ENCODE peak calls at places on chromosome 1, in ten cellular contexts. S is HuH-7, Y is substantia nigra, W is AG08395, D is neuronal stem cell, P is left colon, J is gastrocnemius medialis, Q is hippocampal formation, G is NCI-H460, N is HT1080. Z is an unnamed sample.

GRCh38 chr1:114352797-114353196 is 158.2 kb downstream of the TRIM33 start:
- DNase-seq in N (no peak), W (peak), G (no peak), Q (no peak), Y (no peak), S (no peak), J (no peak), P (no peak), D (no peak), Z (peak)

GRCh38 chr1:8554956-8555534 is 237.1 kb downstream of the SLC45A1 start:
- DNase-seq in G (no peak), D (no peak), J (no peak), Q (no peak), P (no peak), W (peak), N (peak), Y (no peak), S (no peak), Z (no peak)

GRCh38 chr1:32077451-32077850 is 4.7 kb downstream of the TMEM39B start:
- DNase-seq in W (no peak), J (no peak), S (no peak), Y (no peak), D (no peak), Q (no peak), P (no peak), G (no peak), N (no peak), Z (no peak)

GRCh38 chr1:48853006-48853405 is 76.3 kb upstream of the BEND5 start:
- DNase-seq in N (peak), S (no peak), G (no peak), D (no peak), P (no peak), J (no peak), Y (no peak), Q (no peak), W (peak), Z (no peak)

GRCh38 chr1:206568779-206569352 is 43.4 kb downstream of the EIF2D start:
- DNase-seq in P (no peak), N (no peak), J (no peak), Q (no peak), D (no peak), G (no peak), W (no peak), Y (no peak), S (no peak), Z (no peak)

GRCh38 chr1:19645544-19646252 is 1.6 kb downstream of the NBL1 start:
- DNase-seq in W (peak), G (no peak), J (no peak), D (no peak), P (no peak), N (no peak), S (no peak), Y (no peak), Q (no peak), Z (no peak)

GRCh38 chr1:197391303-197392226 is 123.5 kb downstream of the CRB1 start:
- DNase-seq in N (no peak), P (no peak), W (no peak), D (no peak), Q (no peak), G (no peak), S (no peak), J (no peak), Y (no peak), Z (no peak)

GRCh38 chr1:230986976-230987375 is 8.1 kb downstream of the ARV1 start:
- DNase-seq in P (no peak), D (no peak), W (peak), J (no peak), S (no peak), N (peak), Y (no peak), G (no peak), Q (no peak), Z (no peak)

GRCh38 chr1:80799457-80799856 is 1001.3 kb upstream of the ADGRL2 start:
- DNase-seq in Q (no peak), P (no peak), Y (no peak), G (no peak), D (no peak), W (no peak), S (no peak), N (no peak), J (no peak), Z (no peak)

GRCh38 chr1:162019006-162019405 is 4.7 kb downstream of the OLFML2B start:
- DNase-seq in D (no peak), P (no peak), S (no peak), N (peak), W (no peak), Y (no peak), J (no peak), G (no peak), Q (no peak), Z (peak)

GRCh38 chr1:226985839-226986463 is 45.9 kb downstream of the COQ8A start:
- DNase-seq in P (no peak), D (no peak), S (peak), Q (no peak), W (no peak), J (peak), G (no peak), Y (no peak), N (no peak), Z (no peak)

GRCh38 chr1:236687273-236687672 is 974 bp downstream of the ACTN2 start:
- DNase-seq in G (no peak), Y (no peak), S (no peak), P (no peak), W (no peak), N (no peak), D (no peak), J (no peak), Q (no peak), Z (no peak)